ENCODE peak calls at places on chromosomes 3 and 15, in nine cellular contexts. Z, F, J, W, Y, M, T, B and D are unnamed samples.

GRCh38 chr3:37964716-37965115 is 25.9 kb upstream of the VILL start:
- DNase-seq in Z (peak), F (no peak), J (no peak), W (no peak), Y (no peak), M (no peak), T (no peak), B (no peak), D (no peak)

GRCh38 chr3:11530153-11530721 is 113.5 kb downstream of the VGLL4 start:
- DNase-seq in Z (no peak), F (no peak), J (no peak), W (peak), Y (peak), M (no peak), T (no peak), B (no peak), D (peak)

GRCh38 chr3:31733234-31733667 is 200.5 kb downstream of the STT3B start:
- DNase-seq in Z (no peak), F (no peak), J (peak), W (no peak), Y (no peak), M (no peak), T (peak), B (no peak), D (no peak)

GRCh38 chr15:58678683-58679082 is 70.8 kb downstream of the ADAM10 start:
- DNase-seq in Z (no peak), F (no peak), J (no peak), W (peak), Y (peak), M (no peak), T (no peak), B (no peak), D (peak)

GRCh38 chr3:94173667-94174434 is 111.0 kb downstream of the NSUN3 start:
- DNase-seq in Z (no peak), F (no peak), J (no peak), W (peak), Y (peak), M (no peak), T (no peak), B (no peak), D (peak)

GRCh38 chr3:43161684-43162512 is 56.0 kb upstream of the POMGNT2 start:
- DNase-seq in Z (no peak), F (no peak), J (no peak), W (peak), Y (peak), M (no peak), T (no peak), B (no peak), D (peak)

GRCh38 chr3:112778298-112779008 is 68.2 kb downstream of the CD200R1L start:
- DNase-seq in Z (no peak), F (no peak), J (no peak), W (peak), Y (peak), M (no peak), T (no peak), B (no peak), D (peak)

GRCh38 chr15:99911824-99912223 is 178.6 kb upstream of the LYSMD4 start:
- DNase-seq in Z (no peak), F (no peak), J (no peak), W (peak), Y (no peak), M (no peak), T (no peak), B (no peak), D (no peak)

GRCh38 chr15:71788646-71789579 is 21.4 kb upstream of the NR2E3 start:
- DNase-seq in Z (no peak), F (no peak), J (no peak), W (no peak), Y (no peak), M (no peak), T (peak), B (no peak), D (no peak)

GRCh38 chr3:128878556-128879124 is 780 bp upstream of the ACAD9 start:
- DNase-seq in Z (peak), F (no peak), J (peak), W (peak), Y (peak), M (peak), T (no peak), B (peak), D (peak)

GRCh38 chr15:98160236-98160635 is 199.7 kb downstream of the ARRDC4 start:
- DNase-seq in Z (no peak), F (no peak), J (no peak), W (no peak), Y (no peak), M (peak), T (no peak), B (peak), D (no peak)

GRCh38 chr3:42804831-42805821 is 836 bp upstream of the HIGD1A start:
- DNase-seq in Z (no peak), F (peak), J (peak), W (peak), Y (peak), M (no peak), T (peak), B (no peak), D (no peak)

GRCh38 chr3:61901986-61902385 is 340.6 kb downstream of the PTPRG start:
- DNase-seq in Z (no peak), F (no peak), J (no peak), W (no peak), Y (no peak), M (no peak), T (no peak), B (no peak), D (no peak)

GRCh38 chr3:61808526-61808925 is 247.2 kb downstream of the PTPRG start:
- DNase-seq in Z (no peak), F (no peak), J (peak), W (no peak), Y (peak), M (no peak), T (no peak), B (no peak), D (no peak)

GRCh38 chr15:76576526-76577279 is 240.1 kb downstream of the ISL2 start:
- DNase-seq in Z (peak), F (peak), J (peak), W (peak), Y (peak), M (no peak), T (peak), B (no peak), D (peak)

GRCh38 chr15:65101418-65101890 is 13.5 kb downstream of the UBAP1L start:
- DNase-seq in Z (no peak), F (peak), J (peak), W (peak), Y (peak), M (peak), T (peak), B (peak), D (peak)
- H3K4me3 ChIP-seq in Z (no peak), F (no peak), J (no peak), W (no peak), Y (no peak), M (no peak), T (no peak), B (no peak), D (no peak)

DNA sequence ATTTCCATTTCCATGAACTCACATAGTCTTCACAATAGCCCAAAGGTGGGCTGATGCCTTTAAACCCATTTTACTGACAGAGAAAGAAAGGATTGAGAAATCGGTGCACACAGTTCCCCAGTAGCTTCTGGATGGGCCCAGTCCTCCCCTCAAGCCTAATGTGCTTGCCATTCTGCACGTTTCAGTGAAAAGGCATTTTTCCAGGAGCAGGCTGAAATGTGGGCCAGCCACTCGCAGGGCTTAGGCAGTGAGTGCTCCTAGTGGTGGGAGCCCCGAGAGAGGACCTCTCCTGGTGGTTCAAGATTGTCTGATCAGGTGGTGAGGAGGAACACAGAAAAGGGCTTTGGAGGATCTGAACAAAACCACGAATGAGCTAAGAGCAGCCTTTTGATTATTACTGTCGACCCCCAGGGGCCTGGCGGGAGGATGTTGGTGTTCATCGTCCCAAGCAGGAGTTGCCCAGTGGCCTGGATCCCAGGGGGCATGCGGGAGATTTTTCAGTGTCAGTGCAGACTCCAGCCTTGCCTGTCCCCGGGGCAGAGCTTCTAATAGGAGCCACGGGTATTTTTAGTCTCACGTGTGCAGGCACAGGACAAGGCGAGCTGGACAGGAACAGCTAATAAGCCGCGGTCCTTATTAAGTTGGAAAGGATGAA is 8.7 kb upstream of the KY start:
- DNase-seq in Z (no peak), F (no peak), J (no peak), W (no peak), Y (no peak), M (no peak), T (no peak), B (no peak), D (no peak)
- H3K4me3 ChIP-seq in Z (no peak), F (no peak), J (no peak), W (no peak), Y (no peak), M (no peak), T (no peak), B (no peak), D (no peak)

GRCh38 chr15:40847225-40847961 is 3.5 kb downstream of the SPINT1 start:
- DNase-seq in Z (no peak), F (no peak), J (no peak), W (peak), Y (peak), M (peak), T (peak), B (no peak), D (peak)
- H3K4me3 ChIP-seq in Z (peak), F (no peak), J (no peak), W (no peak), Y (no peak), M (no peak), T (peak), B (no peak), D (no peak)

DNA sequence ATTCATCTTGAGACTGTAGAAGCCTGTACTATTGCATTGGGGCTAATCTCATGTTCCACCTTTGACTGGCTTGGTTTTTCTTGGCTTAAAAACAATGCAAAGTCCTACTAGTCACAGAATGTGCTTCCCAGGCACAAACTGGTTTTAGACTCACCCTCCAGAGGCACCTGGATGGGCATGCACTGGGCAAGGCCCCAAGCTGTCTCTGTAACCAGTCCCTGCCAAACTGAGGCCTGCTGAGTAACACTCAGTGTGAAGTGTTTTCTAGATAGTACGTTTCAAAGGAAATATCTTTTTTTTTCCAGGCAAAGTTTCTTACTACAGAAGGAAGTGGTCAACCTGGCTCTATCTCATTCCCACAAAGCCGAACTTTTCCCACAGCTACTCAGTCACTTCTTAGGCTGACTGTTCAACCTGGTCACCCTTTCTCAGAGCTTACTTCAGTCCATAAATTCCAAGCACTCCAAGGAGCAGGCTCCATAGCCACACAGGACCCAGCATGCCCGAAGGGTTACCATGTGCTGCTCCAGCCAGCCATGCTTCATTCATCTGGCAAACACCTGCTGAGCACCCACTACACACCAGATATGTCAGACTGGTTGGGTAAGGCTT is 57.4 kb downstream of the NPTN start:
- DNase-seq in Z (no peak), F (no peak), J (no peak), W (peak), Y (peak), M (no peak), T (peak), B (no peak), D (no peak)
- H3K4me3 ChIP-seq in Z (no peak), F (no peak), J (no peak), W (no peak), Y (no peak), M (no peak), T (no peak), B (no peak), D (no peak)

GRCh38 chr3:66479532-66479947 is 21.3 kb downstream of the LRIG1 start:
- DNase-seq in Z (no peak), F (no peak), J (no peak), W (no peak), Y (no peak), M (no peak), T (no peak), B (no peak), D (no peak)
- H3K4me3 ChIP-seq in Z (no peak), F (no peak), J (no peak), W (no peak), Y (no peak), M (no peak), T (no peak), B (no peak), D (no peak)

GRCh38 chr3:169809230-169809795 is 3.4 kb upstream of the LRRIQ4 start:
- DNase-seq in Z (no peak), F (no peak), J (no peak), W (no peak), Y (no peak), M (no peak), T (no peak), B (no peak), D (no peak)

GRCh38 chr3:169804681-169805080 is 8.0 kb upstream of the LRRIQ4 start:
- DNase-seq in Z (no peak), F (no peak), J (no peak), W (no peak), Y (no peak), M (no peak), T (no peak), B (no peak), D (no peak)
- H3K4me3 ChIP-seq in Z (no peak), F (no peak), J (no peak), W (no peak), Y (no peak), M (no peak), T (no peak), B (no peak), D (no peak)

GRCh38 chr3:28345690-28346089 is 2.8 kb upstream of the ZCWPW2 start:
- DNase-seq in Z (no peak), F (no peak), J (no peak), W (no peak), Y (no peak), M (no peak), T (no peak), B (no peak), D (no peak)

GRCh38 chr3:28347374-28348285 is 891 bp upstream of the ZCWPW2 start:
- DNase-seq in Z (no peak), F (no peak), J (no peak), W (peak), Y (peak), M (no peak), T (no peak), B (no peak), D (no peak)

GRCh38 chr3:28348286-28348636 is 260 bp upstream of the ZCWPW2 start:
- DNase-seq in Z (no peak), F (no peak), J (no peak), W (no peak), Y (peak), M (no peak), T (no peak), B (no peak), D (no peak)

GRCh38 chr3:28348637-28349396 is at the start of the genes AZI2 and ZCWPW2:
- DNase-seq in Z (peak), F (peak), J (peak), W (peak), Y (peak), M (peak), T (peak), B (peak), D (peak)

GRCh38 chr3:28343144-28343543 is 5.4 kb upstream of the ZCWPW2 start:
- DNase-seq in Z (no peak), F (no peak), J (no peak), W (no peak), Y (no peak), M (no peak), T (no peak), B (no peak), D (no peak)
- H3K4me3 ChIP-seq in Z (no peak), F (no peak), J (no peak), W (peak), Y (no peak), M (no peak), T (no peak), B (no peak), D (no peak)

DNA sequence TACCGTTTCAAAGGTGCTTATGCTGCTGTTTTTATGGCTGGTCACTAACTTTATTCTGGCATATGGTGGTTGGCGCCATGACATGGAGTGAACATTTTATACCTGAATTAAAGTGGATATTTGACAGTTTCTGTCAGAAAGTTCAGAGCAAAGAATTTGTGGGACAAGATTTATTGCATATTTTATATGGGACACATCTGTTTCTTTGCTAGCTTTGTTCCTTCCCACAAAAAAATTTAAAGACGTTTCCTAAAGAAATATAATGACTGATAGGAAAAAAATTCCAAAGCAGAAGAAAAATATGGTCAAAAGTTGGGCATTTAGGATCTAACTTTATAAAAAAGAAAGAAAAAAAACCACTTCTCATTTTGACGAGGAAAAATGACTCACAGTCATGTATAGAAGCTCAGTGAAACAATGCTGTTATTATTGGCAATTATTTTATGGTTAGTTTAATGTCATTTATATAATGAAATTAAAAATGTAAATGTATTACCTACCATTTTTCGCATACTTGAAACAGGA is 101.7 kb downstream of the GREM1 start:
- DNase-seq in Z (no peak), F (no peak), J (no peak), W (no peak), Y (peak), M (no peak), T (no peak), B (no peak), D (no peak)
- H3K4me3 ChIP-seq in Z (no peak), F (no peak), J (no peak), W (no peak), Y (no peak), M (no peak), T (no peak), B (no peak), D (no peak)